ENCODE peak calls at places on chromosome 17, in five cellular contexts. One of them, this sample, is unnamed. For H3K4me1 and H3K9me3, the result is how much of the 10 kb centered on the place peaks cover.

GRCh38 chr17:1365445-1366039 is 34.5 kb downstream of the YWHAE start:
- DNase-seq in Caco-2: peak
- DNase-seq in ascending aorta: no peak
- DNase-seq in naive thymus-derived CD4-positive, alpha-beta T cell: peak
- DNase-seq in neuronal stem cell: peak
- DNase-seq in this sample: peak

GRCh38 chr17:2416010-2416734 is 15.3 kb upstream of the MNT start:
- DNase-seq in neuronal stem cell: peak
- DNase-seq in Caco-2: peak
- DNase-seq in ascending aorta: peak
- DNase-seq in naive thymus-derived CD4-positive, alpha-beta T cell: peak
- DNase-seq in this sample: peak

GRCh38 chr17:59650642-59651041 is 30.9 kb downstream of the CLTC start:
- DNase-seq in ascending aorta: no peak
- DNase-seq in Caco-2: no peak
- DNase-seq in neuronal stem cell: no peak
- DNase-seq in naive thymus-derived CD4-positive, alpha-beta T cell: no peak
- DNase-seq in this sample: no peak

GRCh38 chr17:2343421-2343820 is 6.1 kb downstream of the SGSM2 start:
- DNase-seq in ascending aorta: no peak
- DNase-seq in Caco-2: no peak
- DNase-seq in naive thymus-derived CD4-positive, alpha-beta T cell: no peak
- DNase-seq in neuronal stem cell: no peak
- DNase-seq in this sample: no peak

GRCh38 chr17:39979865-39980401 is 674 bp upstream of the PSMD3 start:
- DNase-seq in neuronal stem cell: no peak
- DNase-seq in ascending aorta: no peak
- DNase-seq in Caco-2: peak
- DNase-seq in naive thymus-derived CD4-positive, alpha-beta T cell: no peak
- DNase-seq in this sample: peak

GRCh38 chr17:74742978-74743545 is 5.4 kb upstream of the NHERF1 start:
- DNase-seq in ascending aorta: no peak
- DNase-seq in naive thymus-derived CD4-positive, alpha-beta T cell: no peak
- DNase-seq in Caco-2: no peak
- DNase-seq in neuronal stem cell: no peak
- DNase-seq in this sample: no peak

GRCh38 chr17:57548421-57549385 is 196.4 kb downstream of the CCDC182 start:
- DNase-seq in neuronal stem cell: no peak
- DNase-seq in Caco-2: no peak
- DNase-seq in ascending aorta: no peak
- DNase-seq in naive thymus-derived CD4-positive, alpha-beta T cell: no peak
- DNase-seq in this sample: no peak

GRCh38 chr17:40819528-40820125 is 2.8 kb downstream of the KRT10 start:
- DNase-seq in neuronal stem cell: no peak
- DNase-seq in ascending aorta: no peak
- DNase-seq in Caco-2: no peak
- DNase-seq in naive thymus-derived CD4-positive, alpha-beta T cell: no peak
- DNase-seq in this sample: no peak

GRCh38 chr17:75642221-75643032 is 9.2 kb downstream of the SMIM5 start:
- DNase-seq in Caco-2: peak
- DNase-seq in ascending aorta: no peak
- DNase-seq in neuronal stem cell: no peak
- DNase-seq in naive thymus-derived CD4-positive, alpha-beta T cell: no peak
- DNase-seq in this sample: no peak

GRCh38 chr17:29661220-29661619 is 38.5 kb upstream of the CORO6 start:
- DNase-seq in naive thymus-derived CD4-positive, alpha-beta T cell: no peak
- DNase-seq in ascending aorta: no peak
- DNase-seq in neuronal stem cell: no peak
- DNase-seq in Caco-2: no peak
- DNase-seq in this sample: no peak

GRCh38 chr17:75755990-75756389 is 9.0 kb downstream of the GALK1 start:
- DNase-seq in Caco-2: no peak
- DNase-seq in naive thymus-derived CD4-positive, alpha-beta T cell: no peak
- DNase-seq in neuronal stem cell: no peak
- DNase-seq in ascending aorta: no peak
- DNase-seq in this sample: no peak

GRCh38 chr17:81558115-81558468 is 5.9 kb upstream of the FAAP100 start:
- DNase-seq in neuronal stem cell: no peak
- DNase-seq in naive thymus-derived CD4-positive, alpha-beta T cell: no peak
- DNase-seq in Caco-2: no peak
- DNase-seq in ascending aorta: no peak
- DNase-seq in this sample: no peak
- H3K4me1 ChIP-seq in neuronal stem cell: under half
- H3K4me1 ChIP-seq in naive thymus-derived CD4-positive, alpha-beta T cell: under half
- H3K4me1 ChIP-seq in Caco-2: under half
- H3K4me1 ChIP-seq in ascending aorta: under half
- H3K4me1 ChIP-seq in this sample: under half

GRCh38 chr17:72123964-72124791 is 3.4 kb downstream of the SOX9 start:
- DNase-seq in ascending aorta: no peak
- DNase-seq in Caco-2: no peak
- DNase-seq in naive thymus-derived CD4-positive, alpha-beta T cell: no peak
- DNase-seq in neuronal stem cell: no peak
- DNase-seq in this sample: no peak

GRCh38 chr17:72122336-72122667 is 1.5 kb downstream of the SOX9 start:
- DNase-seq in ascending aorta: no peak
- DNase-seq in naive thymus-derived CD4-positive, alpha-beta T cell: no peak
- DNase-seq in Caco-2: no peak
- DNase-seq in neuronal stem cell: no peak
- DNase-seq in this sample: no peak

GRCh38 chr17:72122668-72123495 is 2.1 kb downstream of the SOX9 start:
- DNase-seq in neuronal stem cell: no peak
- DNase-seq in Caco-2: peak
- DNase-seq in ascending aorta: no peak
- DNase-seq in naive thymus-derived CD4-positive, alpha-beta T cell: no peak
- DNase-seq in this sample: no peak

GRCh38 chr17:72122002-72122310 is 1.1 kb downstream of the SOX9 start:
- DNase-seq in Caco-2: no peak
- DNase-seq in naive thymus-derived CD4-positive, alpha-beta T cell: no peak
- DNase-seq in ascending aorta: no peak
- DNase-seq in neuronal stem cell: no peak
- DNase-seq in this sample: no peak

GRCh38 chr17:72123496-72123963 is 2.7 kb downstream of the SOX9 start:
- DNase-seq in neuronal stem cell: no peak
- DNase-seq in ascending aorta: no peak
- DNase-seq in Caco-2: peak
- DNase-seq in naive thymus-derived CD4-positive, alpha-beta T cell: no peak
- DNase-seq in this sample: no peak
- H3K4me3 ChIP-seq in neuronal stem cell: no peak
- H3K4me3 ChIP-seq in ascending aorta: no peak
- H3K4me3 ChIP-seq in Caco-2: peak
- H3K4me3 ChIP-seq in naive thymus-derived CD4-positive, alpha-beta T cell: no peak
- H3K4me3 ChIP-seq in this sample: no peak

GRCh38 chr17:36124879-36125824 is 21.5 kb downstream of the CCL4 start:
- DNase-seq in neuronal stem cell: no peak
- DNase-seq in ascending aorta: no peak
- DNase-seq in Caco-2: peak
- DNase-seq in naive thymus-derived CD4-positive, alpha-beta T cell: no peak
- DNase-seq in this sample: no peak
- H3K9me3 ChIP-seq in neuronal stem cell: under half
- H3K9me3 ChIP-seq in ascending aorta: under half
- H3K9me3 ChIP-seq in Caco-2: under half
- H3K9me3 ChIP-seq in naive thymus-derived CD4-positive, alpha-beta T cell: under half
- H3K9me3 ChIP-seq in this sample: under half

GRCh38 chr17:17827826-17828621 is 8.8 kb downstream of the SREBF1 start:
- DNase-seq in Caco-2: no peak
- DNase-seq in naive thymus-derived CD4-positive, alpha-beta T cell: no peak
- DNase-seq in neuronal stem cell: no peak
- DNase-seq in ascending aorta: no peak
- DNase-seq in this sample: no peak
- H3K4me1 ChIP-seq in Caco-2: under half
- H3K4me1 ChIP-seq in naive thymus-derived CD4-positive, alpha-beta T cell: under half
- H3K4me1 ChIP-seq in neuronal stem cell: under half
- H3K4me1 ChIP-seq in ascending aorta: under half
- H3K4me1 ChIP-seq in this sample: under half